ENCODE peak calls at places on chromosomes 16 and 17, in four cellular contexts. K, I, A and V are unnamed samples.

GRCh38 chr17:68491864-68492263 is 20.4 kb upstream of the PRKAR1A start:
- DNase-seq in I (no peak), K (no peak), A (peak; percentile 11), V (no peak)

GRCh38 chr16:66443269-66443652 is 16.2 kb downstream of the BEAN1 start:
- DNase-seq in K (no peak), I (no peak), A (no peak), V (no peak)

GRCh38 chr17:29705352-29705751 is 82.6 kb upstream of the CORO6 start:
- DNase-seq in K (no peak), A (no peak), I (no peak), V (no peak)

GRCh38 chr17:10087333-10087732 is 111.1 kb downstream of the GAS7 start:
- DNase-seq in I (no peak), K (no peak), A (no peak), V (no peak)

GRCh38 chr16:70561623-70562022 is 38.0 kb downstream of the SF3B3 start:
- DNase-seq in A (no peak), I (no peak), K (no peak), V (no peak)

GRCh38 chr17:36728030-36728991 is 126.9 kb downstream of the MRM1 start:
- DNase-seq in A (peak; percentile 92), I (no peak), K (no peak), V (no peak)

GRCh38 chr17:82101767-82102679 is 4.0 kb upstream of the FASN start:
- DNase-seq in K (peak; percentile 87), I (no peak), A (no peak), V (no peak)

GRCh38 chr16:86986809-86987487 is 330.2 kb downstream of the C16orf95 start:
- DNase-seq in I (no peak), A (no peak), K (no peak), V (no peak)

GRCh38 chr17:29579866-29580771 is 9.3 kb downstream of the GIT1 start:
- DNase-seq in I (no peak), K (peak; percentile 64), A (peak; percentile 80), V (peak; percentile 86)

GRCh38 chr17:7704601-7705268 is at the start of gene EFNB3:
- DNase-seq in I (no peak), K (no peak), A (no peak), V (peak; percentile 79)

GRCh38 chr17:14755002-14755401 is 454.1 kb downstream of the HS3ST3B1 start:
- DNase-seq in A (no peak), K (no peak), I (no peak), V (no peak)

GRCh38 chr16:12245923-12246290 is 269.4 kb downstream of the SNX29 start:
- DNase-seq in I (no peak), A (no peak), K (no peak), V (no peak)

GRCh38 chr16:24943471-24943870 is 71.7 kb downstream of the ARHGAP17 start:
- DNase-seq in I (no peak), K (no peak), A (no peak), V (no peak)

GRCh38 chr17:3993493-3994220 is 29.4 kb upstream of the ATP2A3 start:
- DNase-seq in I (peak; percentile 63), A (no peak), K (no peak), V (no peak)

GRCh38 chr16:82832861-82833260 is 206.1 kb downstream of the CDH13 start:
- DNase-seq in I (no peak), K (no peak), A (no peak), V (no peak)

GRCh38 chr16:23074423-23074822 is 74.8 kb downstream of the USP31 start:
- DNase-seq in A (no peak), I (no peak), K (no peak), V (no peak)

GRCh38 chr16:23071202-23072083 is 77.8 kb downstream of the USP31 start:
- DNase-seq in I (no peak), A (no peak), K (no peak), V (no peak)

GRCh38 chr16:23072769-23073549 is 76.3 kb downstream of the USP31 start:
- DNase-seq in I (no peak), A (no peak), K (no peak), V (no peak)

GRCh38 chr16:23069844-23070243 is 79.4 kb downstream of the USP31 start:
- DNase-seq in A (no peak), I (no peak), K (no peak), V (no peak)

DNA sequence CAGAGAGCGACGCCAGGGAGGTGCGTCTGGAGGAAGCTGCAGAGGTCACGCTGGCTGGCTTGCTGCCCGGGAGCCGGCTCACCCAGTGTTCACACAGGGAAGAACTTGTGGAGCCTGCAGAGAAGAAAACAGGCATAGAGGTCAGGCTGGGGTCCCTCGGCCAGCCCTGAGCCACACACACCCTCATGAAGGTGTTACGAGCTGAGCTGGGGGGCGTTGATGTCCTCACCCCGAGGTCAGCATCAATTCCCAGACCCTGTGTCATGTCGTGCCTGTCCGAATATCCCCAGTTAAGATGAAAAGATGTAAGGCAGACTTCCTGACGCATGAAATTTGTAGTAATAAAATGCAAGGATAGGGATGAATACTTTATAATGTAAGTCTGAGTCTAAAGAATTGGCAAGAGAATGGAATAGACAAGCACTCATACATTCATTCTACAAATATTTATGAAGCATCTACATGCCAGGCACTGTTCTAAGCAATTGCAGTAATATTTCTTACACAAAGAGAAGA is 77.1 kb downstream of the USP31 start:
- DNase-seq in K (no peak), I (no peak), A (no peak), V (no peak)
- TF ChIP-seq ETV6 in K (no peak), I (no peak), A (no peak), V (no peak)

DNA sequence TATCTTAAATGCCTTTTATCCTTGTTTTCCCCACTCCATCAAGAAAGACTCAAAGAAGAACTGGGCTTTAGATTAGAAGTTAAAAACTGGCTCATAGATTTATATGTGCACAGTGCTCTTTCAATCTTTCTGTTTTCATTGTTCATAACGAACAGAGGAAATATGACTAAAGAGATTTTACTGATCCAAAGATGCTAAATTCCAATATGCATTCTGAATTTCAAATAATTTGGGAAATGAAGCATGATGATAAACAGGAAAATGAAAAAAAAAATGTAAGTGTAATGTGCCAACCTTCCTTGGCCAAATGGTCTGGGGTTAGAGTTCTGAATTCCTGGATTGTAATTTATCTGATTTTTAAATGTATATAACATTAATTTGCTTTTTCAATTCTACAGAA is 25.0 kb upstream of the SMIM36 start:
- DNase-seq in K (no peak), A (no peak), I (no peak), V (no peak)
- TF ChIP-seq CREB1 in K (no peak), A (no peak), I (no peak), V (no peak)

DNA sequence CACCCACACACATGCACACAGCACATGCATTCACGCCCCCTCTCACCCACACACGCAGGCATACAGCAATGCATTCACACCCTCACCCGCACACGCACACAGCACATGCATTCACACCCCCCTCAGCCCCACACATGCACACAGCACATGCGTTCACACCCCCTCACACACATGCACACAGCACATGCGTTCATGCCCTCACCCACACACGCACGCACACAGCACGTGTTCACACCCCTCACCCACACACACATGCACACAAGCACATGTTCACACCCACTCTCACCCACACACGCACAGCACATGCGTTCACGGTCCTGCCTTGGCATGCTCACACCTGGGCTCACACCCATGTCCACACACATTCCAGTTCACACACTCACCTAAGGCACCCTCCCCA is 64.2 kb downstream of the ENGASE start:
- DNase-seq in K (no peak), A (no peak), I (no peak), V (no peak)
- TF ChIP-seq CBFB in K (no peak), A (no peak), I (no peak), V (no peak)

GRCh38 chr17:48027322-48027981 is 10.1 kb downstream of the COPZ2 start:
- DNase-seq in A (peak; percentile 51), K (no peak), I (no peak), V (no peak)
- TF ChIP-seq ETV6 in A (no peak), K (no peak), I (no peak), V (no peak)

GRCh38 chr16:80824623-80825364 is 20.4 kb upstream of the CDYL2 start:
- DNase-seq in K (peak; percentile 59), I (peak; percentile 7), A (peak; percentile 66), V (peak; percentile 17)
- TF ChIP-seq CREB1 in K (no peak), I (no peak), A (no peak), V (no peak)

GRCh38 chr17:17381438-17382059 is 78.4 kb downstream of the NT5M start:
- DNase-seq in A (no peak), I (no peak), K (peak; percentile 34), V (no peak)
- TF ChIP-seq CBFB in A (no peak), I (no peak), K (no peak), V (no peak)